ENCODE peak calls at places on chromosomes 13 and 19, in ten cellular contexts. One of them, this sample, is unnamed.
A peak's percentile ranks its signal among the peaks of the same experiment; 100 is the strongest.

GRCh38 chr19:16306728-16307402 is 17.8 kb upstream of the KLF2 start:
- DNase-seq in thoracic aorta: no peak
- DNase-seq in Panc1: no peak
- DNase-seq in heart left ventricle: no peak
- DNase-seq in right atrium auricular region: no peak
- DNase-seq in Peyer's patch: no peak
- DNase-seq in heart right ventricle: no peak
- DNase-seq in uterus: no peak
- DNase-seq in RWPE2: no peak
- DNase-seq in CD8-positive, alpha-beta T cell: no peak
- DNase-seq in this sample: no peak

GRCh38 chr19:17327654-17328516 is 6.8 kb downstream of the ANO8 start:
- DNase-seq in thoracic aorta: no peak
- DNase-seq in Panc1: no peak
- DNase-seq in heart left ventricle: no peak
- DNase-seq in right atrium auricular region: no peak
- DNase-seq in Peyer's patch: peak; percentile 91
- DNase-seq in heart right ventricle: no peak
- DNase-seq in uterus: peak; percentile 75
- DNase-seq in RWPE2: no peak
- DNase-seq in CD8-positive, alpha-beta T cell: peak; percentile 49
- DNase-seq in this sample: peak; percentile 83

GRCh38 chr13:29532136-29532535 is 63.4 kb downstream of the SLC7A1 start:
- DNase-seq in thoracic aorta: no peak
- DNase-seq in Panc1: no peak
- DNase-seq in heart left ventricle: no peak
- DNase-seq in right atrium auricular region: no peak
- DNase-seq in Peyer's patch: no peak
- DNase-seq in heart right ventricle: no peak
- DNase-seq in uterus: no peak
- DNase-seq in RWPE2: no peak
- DNase-seq in CD8-positive, alpha-beta T cell: no peak
- DNase-seq in this sample: no peak

GRCh38 chr19:54081032-54081431 is at the start of gene TARM1:
- DNase-seq in thoracic aorta: no peak
- DNase-seq in Panc1: no peak
- DNase-seq in heart left ventricle: no peak
- DNase-seq in right atrium auricular region: no peak
- DNase-seq in Peyer's patch: no peak
- DNase-seq in heart right ventricle: no peak
- DNase-seq in uterus: no peak
- DNase-seq in RWPE2: no peak
- DNase-seq in CD8-positive, alpha-beta T cell: no peak
- DNase-seq in this sample: no peak

GRCh38 chr19:45789035-45789786 is 3.4 kb downstream of the DMWD start:
- DNase-seq in thoracic aorta: no peak
- DNase-seq in Panc1: no peak
- DNase-seq in heart left ventricle: peak; percentile 55
- DNase-seq in right atrium auricular region: no peak
- DNase-seq in Peyer's patch: no peak
- DNase-seq in heart right ventricle: no peak
- DNase-seq in uterus: no peak
- DNase-seq in RWPE2: no peak
- DNase-seq in CD8-positive, alpha-beta T cell: no peak
- DNase-seq in this sample: no peak

GRCh38 chr19:20660473-20660872 is 898 bp downstream of the ZNF626 start:
- DNase-seq in thoracic aorta: no peak
- DNase-seq in Panc1: no peak
- DNase-seq in heart left ventricle: no peak
- DNase-seq in right atrium auricular region: no peak
- DNase-seq in Peyer's patch: no peak
- DNase-seq in heart right ventricle: no peak
- DNase-seq in uterus: no peak
- DNase-seq in RWPE2: no peak
- DNase-seq in CD8-positive, alpha-beta T cell: no peak
- DNase-seq in this sample: no peak

GRCh38 chr13:26460652-26461051 is 96.8 kb upstream of the WASF3 start:
- DNase-seq in thoracic aorta: no peak
- DNase-seq in Panc1: no peak
- DNase-seq in heart left ventricle: peak; percentile 94
- DNase-seq in right atrium auricular region: peak; percentile 79
- DNase-seq in Peyer's patch: no peak
- DNase-seq in heart right ventricle: peak; percentile 79
- DNase-seq in uterus: peak; percentile 66
- DNase-seq in RWPE2: no peak
- DNase-seq in CD8-positive, alpha-beta T cell: no peak
- DNase-seq in this sample: no peak

GRCh38 chr13:31638577-31638976 is 100.7 kb upstream of the RXFP2 start:
- DNase-seq in thoracic aorta: no peak
- DNase-seq in Panc1: no peak
- DNase-seq in heart left ventricle: no peak
- DNase-seq in right atrium auricular region: no peak
- DNase-seq in Peyer's patch: no peak
- DNase-seq in heart right ventricle: no peak
- DNase-seq in uterus: no peak
- DNase-seq in RWPE2: no peak
- DNase-seq in CD8-positive, alpha-beta T cell: no peak
- DNase-seq in this sample: no peak

GRCh38 chr13:34076943-34077703 is 259.2 kb downstream of the RFC3 start:
- DNase-seq in thoracic aorta: no peak
- DNase-seq in Panc1: no peak
- DNase-seq in heart left ventricle: no peak
- DNase-seq in right atrium auricular region: no peak
- DNase-seq in Peyer's patch: no peak
- DNase-seq in heart right ventricle: no peak
- DNase-seq in uterus: no peak
- DNase-seq in RWPE2: no peak
- DNase-seq in CD8-positive, alpha-beta T cell: no peak
- DNase-seq in this sample: no peak

GRCh38 chr13:74767031-74767430 is 632.8 kb upstream of the KLF12 start:
- DNase-seq in thoracic aorta: no peak
- DNase-seq in Panc1: no peak
- DNase-seq in heart left ventricle: no peak
- DNase-seq in right atrium auricular region: no peak
- DNase-seq in Peyer's patch: no peak
- DNase-seq in heart right ventricle: no peak
- DNase-seq in uterus: no peak
- DNase-seq in RWPE2: no peak
- DNase-seq in CD8-positive, alpha-beta T cell: no peak
- DNase-seq in this sample: no peak

GRCh38 chr19:46901701-46902401 is 41.1 kb downstream of the ARHGAP35 start:
- DNase-seq in thoracic aorta: no peak
- DNase-seq in Panc1: no peak
- DNase-seq in heart left ventricle: no peak
- DNase-seq in right atrium auricular region: no peak
- DNase-seq in Peyer's patch: no peak
- DNase-seq in heart right ventricle: no peak
- DNase-seq in uterus: no peak
- DNase-seq in RWPE2: no peak
- DNase-seq in CD8-positive, alpha-beta T cell: no peak
- DNase-seq in this sample: no peak

GRCh38 chr19:46902402-46902766 is 41.6 kb downstream of the ARHGAP35 start:
- DNase-seq in thoracic aorta: no peak
- DNase-seq in Panc1: no peak
- DNase-seq in heart left ventricle: no peak
- DNase-seq in right atrium auricular region: no peak
- DNase-seq in Peyer's patch: no peak
- DNase-seq in heart right ventricle: no peak
- DNase-seq in uterus: no peak
- DNase-seq in RWPE2: peak; percentile 64
- DNase-seq in CD8-positive, alpha-beta T cell: no peak
- DNase-seq in this sample: peak; percentile 40

GRCh38 chr19:46904114-46905060 is 43.6 kb downstream of the ARHGAP35 start:
- DNase-seq in thoracic aorta: no peak
- DNase-seq in Panc1: no peak
- DNase-seq in heart left ventricle: peak; percentile 45
- DNase-seq in right atrium auricular region: peak; percentile 63
- DNase-seq in Peyer's patch: no peak
- DNase-seq in heart right ventricle: peak; percentile 56
- DNase-seq in uterus: peak; percentile 76
- DNase-seq in RWPE2: no peak
- DNase-seq in CD8-positive, alpha-beta T cell: no peak
- DNase-seq in this sample: no peak

GRCh38 chr19:46906221-46906620 is 45.4 kb downstream of the ARHGAP35 start:
- DNase-seq in thoracic aorta: no peak
- DNase-seq in Panc1: no peak
- DNase-seq in heart left ventricle: no peak
- DNase-seq in right atrium auricular region: no peak
- DNase-seq in Peyer's patch: no peak
- DNase-seq in heart right ventricle: no peak
- DNase-seq in uterus: no peak
- DNase-seq in RWPE2: no peak
- DNase-seq in CD8-positive, alpha-beta T cell: no peak
- DNase-seq in this sample: no peak

DNA sequence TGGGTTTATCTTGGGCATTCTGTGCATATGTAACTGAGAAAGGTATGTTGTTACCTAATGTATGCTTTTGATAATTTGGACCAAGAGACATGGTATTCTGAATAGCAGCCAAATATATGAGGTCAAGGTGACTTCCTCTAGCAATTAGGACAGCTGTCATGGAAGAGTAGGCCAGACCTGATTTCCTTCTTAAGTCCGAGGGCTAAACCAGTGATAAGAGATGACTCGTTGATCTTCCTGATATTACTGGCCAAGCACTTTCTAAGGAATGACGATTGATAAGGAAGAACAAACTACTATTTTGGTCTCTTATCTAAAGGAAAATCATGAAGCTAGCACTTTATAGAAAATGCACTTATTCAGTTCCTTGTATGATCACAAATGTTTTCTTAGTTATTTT is 42.7 kb downstream of the ARHGAP35 start:
- DNase-seq in thoracic aorta: no peak
- DNase-seq in Panc1: no peak
- DNase-seq in heart left ventricle: no peak
- DNase-seq in right atrium auricular region: no peak
- DNase-seq in Peyer's patch: no peak
- DNase-seq in heart right ventricle: no peak
- DNase-seq in uterus: no peak
- DNase-seq in RWPE2: no peak
- DNase-seq in CD8-positive, alpha-beta T cell: no peak
- DNase-seq in this sample: no peak
- H3K4me1 ChIP-seq in thoracic aorta: peaks cover 53% of the 10 kb centered on the region
- H3K4me1 ChIP-seq in Panc1: peaks cover 60% of the 10 kb centered on the region
- H3K4me1 ChIP-seq in heart left ventricle: peaks cover 9% of the 10 kb centered on the region
- H3K4me1 ChIP-seq in right atrium auricular region: no peaks in the 10 kb centered on the region
- H3K4me1 ChIP-seq in Peyer's patch: peaks cover 41% of the 10 kb centered on the region
- H3K4me1 ChIP-seq in heart right ventricle: peaks cover 48% of the 10 kb centered on the region
- H3K4me1 ChIP-seq in uterus: peaks cover 4% of the 10 kb centered on the region
- H3K4me1 ChIP-seq in RWPE2: peaks cover 46% of the 10 kb centered on the region
- H3K4me1 ChIP-seq in CD8-positive, alpha-beta T cell: peaks cover 5% of the 10 kb centered on the region
- H3K4me1 ChIP-seq in this sample: peaks cover 32% of the 10 kb centered on the region

GRCh38 chr19:51799998-51800848 is 5.3 kb downstream of the FPR3 start:
- DNase-seq in thoracic aorta: no peak
- DNase-seq in Panc1: no peak
- DNase-seq in heart left ventricle: peak; percentile 96
- DNase-seq in right atrium auricular region: peak; percentile 94
- DNase-seq in Peyer's patch: no peak
- DNase-seq in heart right ventricle: peak; percentile 69
- DNase-seq in uterus: peak; percentile 79
- DNase-seq in RWPE2: no peak
- DNase-seq in CD8-positive, alpha-beta T cell: no peak
- DNase-seq in this sample: peak; percentile 52
- H3K27ac ChIP-seq in thoracic aorta: peak overlapping the region; percentile 72
- H3K27ac ChIP-seq in Panc1: no peak overlapping the region
- H3K27ac ChIP-seq in heart left ventricle: peak overlapping the region; percentile 92
- H3K27ac ChIP-seq in right atrium auricular region: peak overlapping the region; percentile 90
- H3K27ac ChIP-seq in Peyer's patch: peak overlapping the region; percentile 24
- H3K27ac ChIP-seq in heart right ventricle: peak overlapping the region; percentile 94
- H3K27ac ChIP-seq in uterus: peak overlapping the region; percentile 69
- H3K27ac ChIP-seq in RWPE2: peak overlapping the region; percentile 53
- H3K27ac ChIP-seq in CD8-positive, alpha-beta T cell: no peak overlapping the region
- H3K27ac ChIP-seq in this sample: peak overlapping the region; percentile 71

GRCh38 chr19:40279120-40279551 is 6.0 kb downstream of the AKT2 start:
- DNase-seq in thoracic aorta: no peak
- DNase-seq in Panc1: no peak
- DNase-seq in heart left ventricle: peak; percentile 90
- DNase-seq in right atrium auricular region: peak; percentile 73
- DNase-seq in Peyer's patch: no peak
- DNase-seq in heart right ventricle: peak; percentile 79
- DNase-seq in uterus: peak; percentile 84
- DNase-seq in RWPE2: peak; percentile 54
- DNase-seq in CD8-positive, alpha-beta T cell: no peak
- DNase-seq in this sample: no peak
- TF ChIP-seq CTCF in thoracic aorta: no peak
- TF ChIP-seq CTCF in Panc1: no peak
- TF ChIP-seq CTCF in heart left ventricle: peak; percentile 43
- TF ChIP-seq CTCF in right atrium auricular region: peak; percentile 42
- TF ChIP-seq CTCF in Peyer's patch: no peak
- TF ChIP-seq CTCF in heart right ventricle: no peak
- TF ChIP-seq CTCF in uterus: peak; percentile 6
- TF ChIP-seq CTCF in RWPE2: no peak
- TF ChIP-seq CTCF in CD8-positive, alpha-beta T cell: no peak
- TF ChIP-seq CTCF in this sample: no peak

GRCh38 chr13:40653558-40654318 is 12.7 kb downstream of the FOXO1 start:
- DNase-seq in thoracic aorta: no peak
- DNase-seq in Panc1: no peak
- DNase-seq in heart left ventricle: no peak
- DNase-seq in right atrium auricular region: no peak
- DNase-seq in Peyer's patch: no peak
- DNase-seq in heart right ventricle: no peak
- DNase-seq in uterus: no peak
- DNase-seq in RWPE2: no peak
- DNase-seq in CD8-positive, alpha-beta T cell: no peak
- DNase-seq in this sample: no peak
- H3K4me1 ChIP-seq in thoracic aorta: peaks cover 60% of the 10 kb centered on the region
- H3K4me1 ChIP-seq in Panc1: no peaks in the 10 kb centered on the region
- H3K4me1 ChIP-seq in heart left ventricle: peaks cover 5% of the 10 kb centered on the region
- H3K4me1 ChIP-seq in right atrium auricular region: no peaks in the 10 kb centered on the region
- H3K4me1 ChIP-seq in Peyer's patch: peaks cover 27% of the 10 kb centered on the region
- H3K4me1 ChIP-seq in heart right ventricle: peaks cover 87% of the 10 kb centered on the region
- H3K4me1 ChIP-seq in uterus: peaks cover 27% of the 10 kb centered on the region
- H3K4me1 ChIP-seq in RWPE2: peaks cover 14% of the 10 kb centered on the region
- H3K4me1 ChIP-seq in CD8-positive, alpha-beta T cell: peaks cover 88% of the 10 kb centered on the region
- H3K4me1 ChIP-seq in this sample: peaks cover 32% of the 10 kb centered on the region

DNA sequence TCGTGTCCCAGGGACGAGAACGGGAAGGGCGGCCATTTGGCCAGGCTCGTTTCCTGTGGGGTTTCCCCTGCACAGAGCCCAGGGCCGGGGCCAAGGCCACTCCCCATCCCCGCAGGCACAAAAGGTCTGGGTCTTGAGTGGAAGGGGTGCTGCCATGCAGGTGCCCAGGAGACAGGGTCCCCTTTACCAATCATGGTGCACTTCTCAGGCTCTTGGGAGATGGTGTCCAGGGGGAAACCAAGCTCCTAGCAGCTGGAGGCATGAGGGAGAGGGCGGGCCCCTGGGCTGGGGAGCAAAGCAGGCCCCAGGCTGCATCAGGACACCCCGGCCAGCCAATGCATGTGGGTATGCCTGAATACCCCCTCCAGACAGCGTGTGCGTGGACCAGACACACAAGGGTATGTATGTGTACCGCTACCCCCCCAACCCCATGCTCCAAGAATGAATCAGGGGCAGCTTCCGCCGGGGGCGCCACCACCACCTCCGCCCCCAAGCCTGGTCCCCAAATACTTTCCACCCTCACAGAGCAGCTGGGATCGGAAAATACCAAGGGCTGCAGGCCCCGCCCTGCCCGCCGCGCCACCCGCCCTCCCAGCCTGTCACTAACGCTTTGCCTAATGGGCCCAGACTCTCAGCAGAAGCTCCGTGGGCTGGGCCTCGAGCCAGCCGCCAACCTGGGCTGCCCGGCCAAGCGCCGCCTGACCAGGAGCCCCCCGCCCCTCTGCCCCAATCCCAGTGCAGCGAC is 37.6 kb upstream of the NANOS3 start:
- DNase-seq in thoracic aorta: no peak
- DNase-seq in Panc1: no peak
- DNase-seq in heart left ventricle: peak; percentile 97
- DNase-seq in right atrium auricular region: peak; percentile 90
- DNase-seq in Peyer's patch: peak; percentile 92
- DNase-seq in heart right ventricle: peak; percentile 90
- DNase-seq in uterus: peak; percentile 77
- DNase-seq in RWPE2: peak; percentile 73
- DNase-seq in CD8-positive, alpha-beta T cell: peak; percentile 78
- DNase-seq in this sample: peak; percentile 90
- H3K27ac ChIP-seq in thoracic aorta: peak overlapping the region; percentile 100
- H3K27ac ChIP-seq in Panc1: peak overlapping the region; percentile 92
- H3K27ac ChIP-seq in heart left ventricle: peak overlapping the region; percentile 100
- H3K27ac ChIP-seq in right atrium auricular region: peak overlapping the region; percentile 100
- H3K27ac ChIP-seq in Peyer's patch: peak overlapping the region; percentile 99
- H3K27ac ChIP-seq in heart right ventricle: peak overlapping the region; percentile 100
- H3K27ac ChIP-seq in uterus: peak overlapping the region; percentile 100
- H3K27ac ChIP-seq in RWPE2: peak overlapping the region; percentile 98
- H3K27ac ChIP-seq in CD8-positive, alpha-beta T cell: peak overlapping the region; percentile 78
- H3K27ac ChIP-seq in this sample: peak overlapping the region; percentile 99